ENCODE peak calls at places on chromosomes 7 and 10, in four cellular contexts. Z is DND-41, T is cardiac muscle cell, W is kidney. Y is an unnamed sample. For H3K9me3, the result is how much of the 10 kb centered on the place peaks cover.

GRCh38 chr10:91800192-91800591 is 2.0 kb downstream of the TNKS2 start:
- DNase-seq in Z (no peak), W (no peak), T (no peak), Y (no peak)

GRCh38 chr10:29987471-29987870 is 71.9 kb downstream of the JCAD start:
- DNase-seq in W (no peak), Z (no peak), T (no peak), Y (no peak)

GRCh38 chr10:5892007-5892406 is 2.0 kb downstream of the FBH1 start:
- DNase-seq in Z (no peak), W (no peak), T (no peak), Y (no peak)

GRCh38 chr7:28432105-28432504 is 19.8 kb downstream of the CREB5 start:
- DNase-seq in Z (no peak), T (no peak), W (no peak), Y (no peak)

GRCh38 chr7:154792436-154793055 is 210.4 kb downstream of the PAXIP1 start:
- DNase-seq in Z (no peak), T (no peak), W (no peak), Y (no peak)

GRCh38 chr7:104982773-104983619 is 31.0 kb upstream of the KMT2E start:
- DNase-seq in Z (no peak), W (no peak), T (no peak), Y (no peak)

GRCh38 chr7:14761506-14762296 is 140.8 kb downstream of the DGKB start:
- DNase-seq in W (no peak), Z (no peak), T (peak), Y (no peak)

GRCh38 chr7:46028246-46028645 is 107.2 kb upstream of the IGFBP3 start:
- DNase-seq in Z (no peak), T (no peak), W (no peak), Y (no peak)

GRCh38 chr7:105830405-105831218 is 45.8 kb downstream of the ATXN7L1 start:
- DNase-seq in T (no peak), W (no peak), Z (no peak), Y (no peak)

GRCh38 chr7:43906327-43907010 is at the start of gene URGCP:
- DNase-seq in T (peak), W (peak), Z (peak), Y (peak)

GRCh38 chr10:132460691-132461090 is 63.7 kb downstream of the PWWP2B start:
- DNase-seq in Z (no peak), W (peak), T (no peak), Y (no peak)

GRCh38 chr7:150852371-150852905 is at the start of gene AOC1:
- DNase-seq in Z (no peak), W (peak), T (no peak), Y (no peak)

GRCh38 chr10:99676435-99676834 is 17.1 kb downstream of the ENTPD7 start:
- DNase-seq in Z (no peak), W (no peak), T (no peak), Y (no peak)

GRCh38 chr10:58457761-58458616 is 54.7 kb upstream of the BICC1 start:
- DNase-seq in W (no peak), Z (no peak), T (no peak), Y (no peak)

GRCh38 chr10:17234541-17234940 is 6.5 kb downstream of the VIM start:
- DNase-seq in W (no peak), T (no peak), Z (no peak), Y (no peak)

GRCh38 chr7:29771081-29771832 is 35.1 kb upstream of the WIPF3 start:
- DNase-seq in W (no peak), T (peak), Z (no peak), Y (no peak)

GRCh38 chr10:58396057-58396456 is 10.8 kb downstream of the TFAM start:
- DNase-seq in W (no peak), T (no peak), Z (no peak), Y (no peak)

GRCh38 chr7:92158660-92159575 is 20.0 kb downstream of the LRRD1 start:
- DNase-seq in T (no peak), W (no peak), Z (no peak), Y (no peak)

GRCh38 chr7:96187735-96188622 is 133.9 kb downstream of the SLC25A13 start:
- DNase-seq in Z (no peak), T (no peak), W (no peak), Y (no peak)

GRCh38 chr10:75073442-75073841 is 38.0 kb upstream of the SAMD8 start:
- DNase-seq in T (no peak), Z (no peak), W (no peak), Y (no peak)

GRCh38 chr7:99639267-99639666 is 22.5 kb downstream of the ZSCAN25 start:
- DNase-seq in W (no peak), Z (no peak), T (no peak), Y (no peak)

GRCh38 chr7:136234040-136234439 is 256.9 kb upstream of the MTPN start:
- DNase-seq in W (no peak), Z (no peak), T (no peak), Y (no peak)

GRCh38 chr10:24857001-24857695 is 95.3 kb downstream of the PRTFDC1 start:
- DNase-seq in T (no peak), W (no peak), Z (no peak), Y (no peak)

GRCh38 chr10:12177642-12178041 is 18.0 kb downstream of the NUDT5 start:
- DNase-seq in W (no peak), Z (no peak), T (no peak), Y (no peak)

GRCh38 chr7:6831018-6831725 is 5.1 kb upstream of the CCZ1B start:
- DNase-seq in Z (no peak), W (no peak), T (no peak), Y (no peak)

GRCh38 chr7:128790297-128791037 is 1.3 kb upstream of the CCDC136 start:
- DNase-seq in W (peak), T (no peak), Z (peak), Y (peak)

GRCh38 chr7:94276046-94276445 is 118.6 kb upstream of the COL1A2 start:
- DNase-seq in W (no peak), Z (no peak), T (peak), Y (no peak)

GRCh38 chr7:7672545-7673239 is 32.1 kb downstream of the UMAD1 start:
- DNase-seq in T (no peak), W (no peak), Z (no peak), Y (no peak)

GRCh38 chr7:120793213-120793936 is 64.6 kb downstream of the TSPAN12 start:
- DNase-seq in Z (no peak), W (no peak), T (no peak), Y (no peak)

GRCh38 chr10:92923416-92923815 is 75.1 kb downstream of the EXOC6 start:
- DNase-seq in T (no peak), Z (no peak), W (no peak), Y (no peak)

GRCh38 chr10:123642697-123643096 is 23.5 kb upstream of the GPR26 start:
- DNase-seq in W (no peak), T (no peak), Z (no peak), Y (no peak)

GRCh38 chr10:132395704-132396494 is 1.1 kb upstream of the PWWP2B start:
- DNase-seq in T (peak), W (peak), Z (no peak), Y (no peak)

GRCh38 chr10:90162464-90162863 is 461.1 kb downstream of the KIF20B start:
- DNase-seq in T (no peak), W (no peak), Z (no peak), Y (no peak)

GRCh38 chr7:105429746-105430612 is 41.3 kb upstream of the SRPK2 start:
- DNase-seq in W (no peak), T (peak), Z (peak), Y (peak)

GRCh38 chr10:13703997-13704536 is 117.3 kb downstream of the PRPF18 start:
- DNase-seq in W (no peak), T (no peak), Z (no peak), Y (no peak)
- H3K4me3 ChIP-seq in W (peak), T (no peak), Z (peak), Y (no peak)

DNA sequence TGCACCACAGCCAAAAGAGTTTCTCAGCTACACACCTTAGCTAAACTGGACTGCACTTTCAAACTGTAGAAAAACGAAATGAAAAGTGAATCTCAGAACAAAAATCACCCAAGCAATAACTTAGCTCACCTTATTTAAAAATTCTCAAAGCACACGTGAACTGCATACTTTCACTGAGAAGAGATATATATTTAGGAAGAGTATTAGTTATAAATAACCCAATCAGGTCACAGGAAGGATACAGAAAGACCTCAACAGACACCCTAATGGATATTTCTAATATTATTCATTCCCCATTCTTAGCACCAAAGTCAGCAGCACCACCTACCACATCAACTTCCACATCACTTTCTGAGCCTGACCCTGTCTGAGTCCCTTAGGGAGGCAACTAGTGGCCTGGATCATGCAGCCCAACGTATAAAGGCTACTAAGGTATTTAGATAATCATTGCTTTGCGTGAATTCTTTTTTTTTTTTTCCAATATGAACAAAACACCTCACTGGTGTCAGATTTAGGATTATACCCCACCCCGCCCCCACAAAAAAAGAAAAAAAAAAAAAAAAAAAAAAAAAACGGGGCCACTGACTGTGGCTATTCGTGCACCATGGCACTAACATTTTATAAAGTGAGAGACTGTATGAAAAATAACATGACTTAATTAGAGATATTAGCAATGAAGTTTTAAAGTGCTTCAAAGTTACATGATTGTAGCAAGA is 2.6 kb downstream of the ABI1 start:
- DNase-seq in T (peak), Z (no peak), W (no peak), Y (no peak)
- H3K27ac ChIP-seq in T (peak), Z (peak), W (no peak), Y (no peak)

DNA sequence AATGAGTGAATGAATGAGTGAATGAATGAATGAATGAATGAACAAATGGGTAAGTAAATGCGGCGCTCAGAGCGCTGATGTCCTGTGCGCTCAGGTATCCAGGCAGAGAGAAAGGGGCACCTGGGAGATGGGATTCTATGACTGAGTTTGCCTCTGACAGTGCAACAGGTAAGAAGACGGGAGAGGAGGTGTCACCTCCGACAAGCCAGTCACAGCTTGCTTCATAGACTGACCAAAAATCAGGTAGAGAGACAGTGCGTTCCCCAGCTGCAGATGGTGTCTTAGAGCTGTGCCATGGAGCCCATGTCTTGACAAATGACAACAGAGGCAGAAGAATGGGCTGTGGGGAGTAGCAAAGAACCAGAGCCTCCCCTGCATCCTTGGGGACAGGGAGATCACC is 327.3 kb downstream of the FGFR2 start:
- DNase-seq in W (no peak), Z (no peak), T (no peak), Y (no peak)
- H3K9me3 ChIP-seq in W (under half), Z (under half), T (under half), Y (under half)

GRCh38 chr10:86013568-86013967 is 353.0 kb downstream of the GRID1 start:
- DNase-seq in T (no peak), Z (no peak), W (no peak), Y (no peak)
- H3K4me3 ChIP-seq in T (no peak), Z (no peak), W (no peak), Y (no peak)

GRCh38 chr10:122504551-122504950 is 43.2 kb downstream of the HTRA1 start:
- DNase-seq in Z (no peak), W (peak), T (no peak), Y (no peak)
- H3K27ac ChIP-seq in Z (no peak), W (no peak), T (no peak), Y (no peak)

GRCh38 chr7:64632029-64632428 is 33.9 kb upstream of the ZNF107 start:
- DNase-seq in W (no peak), Z (no peak), T (no peak), Y (no peak)

GRCh38 chr7:64633401-64633800 is 32.5 kb upstream of the ZNF107 start:
- DNase-seq in W (no peak), Z (no peak), T (no peak), Y (no peak)

GRCh38 chr7:64636386-64636785 is 29.5 kb upstream of the ZNF107 start:
- DNase-seq in Z (peak), T (no peak), W (no peak), Y (no peak)

GRCh38 chr7:64637521-64638445 is 28.1 kb upstream of the ZNF107 start:
- DNase-seq in Z (no peak), W (no peak), T (no peak), Y (no peak)

DNA sequence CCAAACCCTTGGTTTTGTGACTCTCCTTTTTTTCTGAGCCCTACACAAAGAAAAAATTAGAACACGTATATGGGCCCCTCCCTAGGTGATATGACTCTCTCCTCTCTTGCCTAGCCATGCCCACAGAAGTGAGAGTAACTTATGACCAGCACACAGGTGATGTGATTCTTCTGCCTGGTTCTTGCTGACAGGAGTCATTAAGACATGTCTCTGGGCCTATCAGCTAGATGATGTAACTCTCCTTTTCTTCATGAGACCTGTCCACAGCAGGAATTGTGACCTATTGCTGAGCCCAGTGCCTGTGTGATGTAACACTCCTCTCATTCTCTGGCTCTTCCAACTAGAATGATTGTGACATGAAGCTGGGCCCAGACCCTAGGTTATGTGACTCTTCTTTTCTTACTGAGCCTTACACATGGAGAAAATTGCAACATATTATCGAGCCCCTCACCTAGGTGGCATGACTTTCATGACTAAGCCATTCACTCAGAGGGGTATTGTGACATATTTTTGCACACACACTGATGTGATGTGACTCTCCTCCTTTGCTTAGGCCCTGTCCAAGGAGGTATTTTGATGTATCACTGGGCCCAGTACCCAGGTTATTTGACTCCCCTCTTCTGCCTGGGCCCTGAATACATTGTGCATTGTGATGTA is 31.4 kb upstream of the ZNF107 start:
- DNase-seq in W (no peak), Z (no peak), T (no peak), Y (no peak)
- H3K9me3 ChIP-seq in W (under half), Z (under half), T (under half), Y (under half)

GRCh38 chr7:101615446-101615845 is 13.7 kb downstream of the MYL10 start:
- DNase-seq in Z (no peak), W (no peak), T (no peak), Y (no peak)
- H3K4me3 ChIP-seq in Z (no peak), W (no peak), T (no peak), Y (no peak)

DNA sequence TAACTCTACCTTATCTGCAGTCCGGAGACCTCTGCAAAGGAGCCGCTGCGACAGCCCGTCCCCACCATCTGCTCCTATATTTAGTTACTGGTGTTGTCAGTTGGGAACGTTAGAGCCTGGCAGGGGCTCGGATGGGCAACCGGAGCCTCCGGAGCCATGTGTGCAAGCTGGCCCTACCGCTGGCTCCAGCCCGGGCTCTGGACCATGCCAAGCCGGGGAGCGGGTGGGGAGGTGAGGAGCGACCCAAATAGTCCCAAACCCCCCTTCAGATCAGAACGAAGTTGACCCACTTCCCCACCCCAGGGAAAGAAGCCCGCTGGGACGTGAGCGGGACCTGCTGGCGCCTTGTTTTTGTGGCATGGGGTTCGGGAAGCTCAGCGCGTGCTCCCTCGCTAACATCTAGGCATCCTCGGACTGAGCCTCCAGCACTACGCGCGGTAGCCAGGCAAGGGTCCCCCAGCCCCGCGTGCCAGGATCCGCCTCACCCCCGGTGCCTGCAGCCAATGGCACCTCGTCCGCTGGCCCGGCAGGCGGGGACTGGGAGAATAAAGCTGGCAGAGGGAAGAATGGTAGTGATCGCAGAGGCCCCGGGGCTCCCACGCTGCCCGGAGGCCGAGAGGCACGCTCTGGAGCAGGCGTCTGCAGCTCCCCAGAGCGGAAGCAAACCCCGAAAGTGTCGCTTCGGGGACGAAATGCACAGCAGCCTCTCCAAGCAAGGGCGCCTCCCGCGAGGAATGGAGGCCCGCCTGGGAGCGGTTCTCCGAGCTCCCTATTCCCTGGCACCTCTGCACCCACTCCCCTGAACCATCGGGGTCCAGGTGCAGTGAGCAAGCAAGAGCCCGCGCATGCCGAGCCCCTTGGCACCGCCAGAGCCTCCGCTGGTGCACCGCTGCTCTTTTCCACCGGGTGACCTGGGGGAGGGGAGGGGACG is 669 bp downstream of the LRRC20 start:
- DNase-seq in T (peak), Z (peak), W (peak), Y (no peak)
- H3K27ac ChIP-seq in T (peak), Z (peak), W (no peak), Y (no peak)

DNA sequence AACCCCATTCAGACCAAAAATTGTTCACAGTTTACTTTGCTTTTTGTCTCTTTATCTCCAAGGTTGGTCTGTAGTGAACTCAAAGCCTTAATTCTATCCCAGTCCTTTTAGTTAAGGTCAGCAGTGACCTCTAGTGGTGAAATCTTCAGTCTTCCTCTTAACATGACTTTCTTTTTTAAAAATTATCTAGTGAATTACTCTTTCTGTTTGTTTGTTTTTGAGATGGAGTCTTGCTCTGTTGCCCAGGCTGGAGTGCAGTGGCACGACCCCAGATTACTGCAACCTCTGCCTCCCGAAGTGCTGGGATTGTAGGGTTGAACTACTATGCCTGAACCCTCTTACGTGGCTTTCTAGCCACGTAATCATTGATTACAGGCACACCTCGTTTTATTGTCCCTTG is 25.0 kb downstream of the ZNF487 start:
- DNase-seq in W (no peak), T (peak), Z (peak), Y (no peak)
- H3K9me3 ChIP-seq in W (under half), T (under half), Z (under half), Y (under half)

Y was measured in CD8-positive, alpha-beta T cell.